ENCODE peak calls at places on chromosomes 5 and 9, in seven cellular contexts. A, T, R, I, N, X and K are unnamed samples.

GRCh38 chr9:107488400-107489143 is 997 bp downstream of the KLF4 start:
- DNase-seq in R (no peak), X (no peak), A (peak), N (peak), T (peak), I (peak), K (peak)

GRCh38 chr5:169905017-169905416 is 75.3 kb downstream of the INSYN2B start:
- DNase-seq in T (no peak), I (no peak), A (no peak), X (no peak), N (no peak), R (no peak), K (no peak)

GRCh38 chr5:134503937-134504437 is 21.5 kb upstream of the JADE2 start:
- DNase-seq in A (no peak), I (peak), T (peak), N (no peak), R (no peak), X (no peak), K (peak)

GRCh38 chr9:128084746-128085145 is 16.7 kb downstream of the SLC25A25 start:
- DNase-seq in R (no peak), X (no peak), I (no peak), A (no peak), T (no peak), N (no peak), K (no peak)

GRCh38 chr5:90095292-90096060 is 314.1 kb downstream of the CETN3 start:
- DNase-seq in T (no peak), X (no peak), A (no peak), I (no peak), N (no peak), R (no peak), K (no peak)

GRCh38 chr5:177336112-177336511 is 15.4 kb downstream of the LMAN2 start:
- DNase-seq in T (no peak), I (no peak), N (no peak), R (peak), X (no peak), A (peak), K (peak)

GRCh38 chr9:76688471-76689238 is 75.6 kb upstream of the PCA3 start:
- DNase-seq in I (no peak), R (no peak), N (no peak), X (peak), T (no peak), A (no peak), K (peak)

GRCh38 chr5:165538065-165538464 is 2032.6 kb downstream of the MAT2B start:
- DNase-seq in T (no peak), X (no peak), A (no peak), I (no peak), R (no peak), N (no peak), K (no peak)

GRCh38 chr9:137619240-137620090 is 660 bp downstream of the EHMT1 start:
- DNase-seq in I (peak), T (no peak), N (no peak), R (no peak), X (no peak), A (peak), K (peak)